ENCODE peak calls at places on chromosomes 13 and 19, in seven cellular contexts. One of them, this sample, is unnamed.
A peak's percentile ranks its signal among the peaks of the same experiment; 100 is the strongest.

GRCh38 chr13:72295173-72295572 is 428.2 kb upstream of the DACH1 start:
- DNase-seq in chondrocyte: no peak
- DNase-seq in AG09319: no peak
- DNase-seq in CD4-positive, alpha-beta memory T cell: no peak
- DNase-seq in NCI-H1436: no peak
- DNase-seq in RWPE1: no peak
- DNase-seq in NCI-H774: no peak
- DNase-seq in this sample: no peak

GRCh38 chr13:31101511-31102170 is 60.1 kb downstream of the HSPH1 start:
- DNase-seq in chondrocyte: no peak
- DNase-seq in AG09319: no peak
- DNase-seq in CD4-positive, alpha-beta memory T cell: no peak
- DNase-seq in NCI-H1436: no peak
- DNase-seq in RWPE1: no peak
- DNase-seq in NCI-H774: no peak
- DNase-seq in this sample: no peak

GRCh38 chr19:1911995-1912394 is 6.8 kb downstream of the ADAT3 start:
- DNase-seq in chondrocyte: peak; percentile 91
- DNase-seq in AG09319: no peak
- DNase-seq in CD4-positive, alpha-beta memory T cell: no peak
- DNase-seq in NCI-H1436: no peak
- DNase-seq in RWPE1: no peak
- DNase-seq in NCI-H774: no peak
- DNase-seq in this sample: no peak

GRCh38 chr19:44808463-44809371 is at the start of gene BCAM:
- DNase-seq in chondrocyte: no peak
- DNase-seq in AG09319: peak; percentile 35
- DNase-seq in CD4-positive, alpha-beta memory T cell: no peak
- DNase-seq in NCI-H1436: no peak
- DNase-seq in RWPE1: peak; percentile 79
- DNase-seq in NCI-H774: peak; percentile 55
- DNase-seq in this sample: peak; percentile 68

GRCh38 chr13:23673867-23674605 is 103.8 kb downstream of the TNFRSF19 start:
- DNase-seq in chondrocyte: no peak
- DNase-seq in AG09319: no peak
- DNase-seq in CD4-positive, alpha-beta memory T cell: no peak
- DNase-seq in NCI-H1436: no peak
- DNase-seq in RWPE1: no peak
- DNase-seq in NCI-H774: no peak
- DNase-seq in this sample: no peak

GRCh38 chr13:107375701-107376350 is 807.9 kb upstream of the ARGLU1 start:
- DNase-seq in chondrocyte: no peak
- DNase-seq in AG09319: no peak
- DNase-seq in CD4-positive, alpha-beta memory T cell: no peak
- DNase-seq in NCI-H1436: no peak
- DNase-seq in RWPE1: no peak
- DNase-seq in NCI-H774: no peak
- DNase-seq in this sample: no peak

GRCh38 chr13:36430247-36431203 is 1.8 kb upstream of the CCNA1 start:
- DNase-seq in chondrocyte: no peak
- DNase-seq in AG09319: no peak
- DNase-seq in CD4-positive, alpha-beta memory T cell: no peak
- DNase-seq in NCI-H1436: no peak
- DNase-seq in RWPE1: no peak
- DNase-seq in NCI-H774: no peak
- DNase-seq in this sample: peak; percentile 53

GRCh38 chr19:56838930-56839664 is 1.4 kb downstream of the PEG3 start:
- DNase-seq in chondrocyte: no peak
- DNase-seq in AG09319: peak; percentile 34
- DNase-seq in CD4-positive, alpha-beta memory T cell: peak; percentile 10
- DNase-seq in NCI-H1436: no peak
- DNase-seq in RWPE1: no peak
- DNase-seq in NCI-H774: no peak
- DNase-seq in this sample: peak; percentile 97

GRCh38 chr13:108915634-108916497 is 286.5 kb downstream of the MYO16 start:
- DNase-seq in chondrocyte: no peak
- DNase-seq in AG09319: peak; percentile 85
- DNase-seq in CD4-positive, alpha-beta memory T cell: peak; percentile 30
- DNase-seq in NCI-H1436: no peak
- DNase-seq in RWPE1: peak; percentile 82
- DNase-seq in NCI-H774: peak; percentile 92
- DNase-seq in this sample: peak; percentile 92

GRCh38 chr13:71820699-71821098 is 46.3 kb downstream of the DACH1 start:
- DNase-seq in chondrocyte: no peak
- DNase-seq in AG09319: no peak
- DNase-seq in CD4-positive, alpha-beta memory T cell: no peak
- DNase-seq in NCI-H1436: no peak
- DNase-seq in RWPE1: no peak
- DNase-seq in NCI-H774: no peak
- DNase-seq in this sample: no peak

GRCh38 chr13:87376081-87376480 is 295.1 kb upstream of the SLITRK5 start:
- DNase-seq in chondrocyte: no peak
- DNase-seq in AG09319: no peak
- DNase-seq in CD4-positive, alpha-beta memory T cell: no peak
- DNase-seq in NCI-H1436: no peak
- DNase-seq in RWPE1: no peak
- DNase-seq in NCI-H774: no peak
- DNase-seq in this sample: peak; percentile 77

GRCh38 chr13:110113284-110113764 is 193.6 kb downstream of the COL4A1 start:
- DNase-seq in chondrocyte: no peak
- DNase-seq in AG09319: no peak
- DNase-seq in CD4-positive, alpha-beta memory T cell: no peak
- DNase-seq in NCI-H1436: no peak
- DNase-seq in RWPE1: peak; percentile 61
- DNase-seq in NCI-H774: no peak
- DNase-seq in this sample: peak; percentile 74

GRCh38 chr19:1285737-1286360 is at the start of gene EFNA2:
- DNase-seq in chondrocyte: no peak
- DNase-seq in AG09319: no peak
- DNase-seq in CD4-positive, alpha-beta memory T cell: no peak
- DNase-seq in NCI-H1436: no peak
- DNase-seq in RWPE1: no peak
- DNase-seq in NCI-H774: no peak
- DNase-seq in this sample: no peak

GRCh38 chr13:46278474-46278873 is 66.7 kb downstream of the LRRC63 start:
- DNase-seq in chondrocyte: no peak
- DNase-seq in AG09319: no peak
- DNase-seq in CD4-positive, alpha-beta memory T cell: no peak
- DNase-seq in NCI-H1436: no peak
- DNase-seq in RWPE1: no peak
- DNase-seq in NCI-H774: no peak
- DNase-seq in this sample: no peak

GRCh38 chr13:106496072-106496997 is 39.1 kb downstream of the EFNB2 start:
- DNase-seq in chondrocyte: no peak
- DNase-seq in AG09319: no peak
- DNase-seq in CD4-positive, alpha-beta memory T cell: no peak
- DNase-seq in NCI-H1436: peak; percentile 68
- DNase-seq in RWPE1: no peak
- DNase-seq in NCI-H774: peak; percentile 57
- DNase-seq in this sample: no peak

GRCh38 chr19:33569822-33570221 is 48.2 kb upstream of the PEPD start:
- DNase-seq in chondrocyte: no peak
- DNase-seq in AG09319: no peak
- DNase-seq in CD4-positive, alpha-beta memory T cell: no peak
- DNase-seq in NCI-H1436: no peak
- DNase-seq in RWPE1: no peak
- DNase-seq in NCI-H774: no peak
- DNase-seq in this sample: no peak

GRCh38 chr19:15453091-15453498 is 3.3 kb upstream of the WIZ start:
- DNase-seq in chondrocyte: no peak
- DNase-seq in AG09319: no peak
- DNase-seq in CD4-positive, alpha-beta memory T cell: no peak
- DNase-seq in NCI-H1436: no peak
- DNase-seq in RWPE1: no peak
- DNase-seq in NCI-H774: no peak
- DNase-seq in this sample: no peak

GRCh38 chr13:77548594-77548993 is 13.1 kb downstream of the SCEL start:
- DNase-seq in chondrocyte: no peak
- DNase-seq in AG09319: no peak
- DNase-seq in CD4-positive, alpha-beta memory T cell: no peak
- DNase-seq in NCI-H1436: no peak
- DNase-seq in RWPE1: no peak
- DNase-seq in NCI-H774: no peak
- DNase-seq in this sample: no peak

GRCh38 chr13:106573279-106573831 is 5.4 kb upstream of the ARGLU1 start:
- DNase-seq in chondrocyte: no peak
- DNase-seq in AG09319: no peak
- DNase-seq in CD4-positive, alpha-beta memory T cell: no peak
- DNase-seq in NCI-H1436: no peak
- DNase-seq in RWPE1: no peak
- DNase-seq in NCI-H774: no peak
- DNase-seq in this sample: no peak

GRCh38 chr19:45103625-45104319 is 10.8 kb downstream of the PPP1R37 start:
- DNase-seq in chondrocyte: no peak
- DNase-seq in AG09319: no peak
- DNase-seq in CD4-positive, alpha-beta memory T cell: no peak
- DNase-seq in NCI-H1436: no peak
- DNase-seq in RWPE1: no peak
- DNase-seq in NCI-H774: no peak
- DNase-seq in this sample: peak; percentile 76

GRCh38 chr13:71902676-71903075 is 35.7 kb upstream of the DACH1 start:
- DNase-seq in chondrocyte: no peak
- DNase-seq in AG09319: no peak
- DNase-seq in CD4-positive, alpha-beta memory T cell: no peak
- DNase-seq in NCI-H1436: no peak
- DNase-seq in RWPE1: no peak
- DNase-seq in NCI-H774: no peak
- DNase-seq in this sample: no peak

GRCh38 chr19:35224681-35225604 is 3.6 kb downstream of the FAM187B start:
- DNase-seq in chondrocyte: no peak
- DNase-seq in AG09319: no peak
- DNase-seq in CD4-positive, alpha-beta memory T cell: no peak
- DNase-seq in NCI-H1436: no peak
- DNase-seq in RWPE1: no peak
- DNase-seq in NCI-H774: no peak
- DNase-seq in this sample: no peak

This sample was measured in kidney tubule cell.